ENCODE peak calls at places on chromosome 19, in four cellular contexts. I is WTC11; P is stimulated activated CD4-positive, alpha-beta T cell treated with anti-CD3 and anti-CD28 coated beads, Interleukin-4, amount 100 ng/mL, for 1 hour; L is AG20443. A is an unnamed sample.

GRCh38 chr19:49779731-49780578 is 13.2 kb downstream of the AP2A1 start:
- DNase-seq in I (no peak), P (no peak), L (no peak), A (no peak)

GRCh38 chr19:23528376-23528775 is 133.1 kb upstream of the ZNF91 start:
- DNase-seq in I (no peak), P (no peak), L (no peak), A (no peak)

GRCh38 chr19:49058592-49058991 is 1.0 kb upstream of the CGB7 start:
- DNase-seq in I (peak; percentile 52), P (peak; percentile 39), L (peak; percentile 64), A (no peak)

GRCh38 chr19:32691291-32691951 is at the start of gene NUDT19:
- DNase-seq in I (peak; percentile 58), P (peak; percentile 80), L (peak; percentile 93), A (peak; percentile 66)

GRCh38 chr19:41031926-41032325 is 40.8 kb downstream of the CYP2B6 start:
- DNase-seq in I (no peak), P (no peak), L (no peak), A (no peak)

GRCh38 chr19:13978306-13978705 is 26.0 kb downstream of the DCAF15 start:
- DNase-seq in I (peak; percentile 99), P (peak; percentile 26), L (peak; percentile 53), A (peak; percentile 92)

GRCh38 chr19:38433268-38433733 is at the start of gene RYR1:
- DNase-seq in I (peak; percentile 97), P (peak; percentile 66), L (peak; percentile 83), A (peak; percentile 88)

GRCh38 chr19:49157445-49158224 is at the start of gene TRPM4:
- DNase-seq in I (peak; percentile 97), P (peak; percentile 55), L (peak; percentile 95), A (peak; percentile 97)

GRCh38 chr19:40245506-40246128 is 19.1 kb upstream of the CCNP start:
- DNase-seq in I (no peak), P (no peak), L (no peak), A (no peak)

GRCh38 chr19:39502640-39503417 is 4.1 kb downstream of the DLL3 start:
- DNase-seq in I (peak; percentile 80), P (peak; percentile 79), L (peak; percentile 95), A (peak; percentile 84)

GRCh38 chr19:51480590-51480989 is 2.3 kb downstream of the CEACAM18 start:
- DNase-seq in I (peak; percentile 68), P (peak; percentile 21), L (no peak), A (peak; percentile 28)

GRCh38 chr19:45517238-45517637 is 10.0 kb downstream of the VASP start:
- DNase-seq in I (no peak), P (no peak), L (no peak), A (no peak)